ENCODE peak calls at places on chromosome 14, in nine cellular contexts. X, G, Y, V, N, Z, A, R and O are unnamed samples.

GRCh38 chr14:73797540-73797925 is 54.1 kb upstream of the PTGR2 start:
- DNase-seq in R (no peak), A (no peak), N (no peak), Z (no peak), X (no peak), G (no peak), Y (no peak), V (no peak), O (no peak)

GRCh38 chr14:48247972-48248371 is 572.6 kb upstream of the MDGA2 start:
- DNase-seq in Y (no peak), X (no peak), R (no peak), A (no peak), N (no peak), G (no peak), V (no peak), Z (no peak), O (no peak)

GRCh38 chr14:54651649-54652048 is 84.7 kb downstream of the SAMD4A start:
- DNase-seq in A (no peak), Z (no peak), V (no peak), G (no peak), R (no peak), N (no peak), Y (no peak), X (no peak), O (no peak)

GRCh38 chr14:61460853-61461611 is 139.7 kb downstream of the PRKCH start:
- DNase-seq in Y (peak; percentile 58), A (no peak), N (no peak), Z (no peak), R (peak; percentile 86), G (no peak), V (peak; percentile 60), X (no peak), O (no peak)

GRCh38 chr14:59107819-59108218 is 80.6 kb upstream of the DAAM1 start:
- DNase-seq in V (no peak), X (no peak), Y (no peak), A (no peak), N (no peak), G (no peak), R (no peak), Z (no peak), O (no peak)

GRCh38 chr14:30681752-30682355 is 59.7 kb downstream of the SCFD1 start:
- DNase-seq in G (no peak), A (no peak), Z (peak; percentile 27), N (no peak), V (peak; percentile 19), Y (peak; percentile 57), X (no peak), R (no peak), O (no peak)

GRCh38 chr14:71555654-71556559 is 376.3 kb upstream of the RGS6 start:
- DNase-seq in G (no peak), Y (peak; percentile 4), R (no peak), V (peak; percentile 16), N (no peak), X (no peak), Z (no peak), A (no peak), O (no peak)

GRCh38 chr14:104143521-104144452 is 5.4 kb downstream of the KIF26A start:
- DNase-seq in V (no peak), Z (no peak), R (no peak), A (peak; percentile 65), N (no peak), Y (no peak), G (no peak), X (no peak), O (no peak)

GRCh38 chr14:26323781-26324363 is 274.0 kb downstream of the NOVA1 start:
- DNase-seq in N (no peak), X (no peak), Y (no peak), G (no peak), A (no peak), Z (no peak), V (no peak), R (no peak), O (no peak)

GRCh38 chr14:60654303-60654925 is 5.1 kb upstream of the SIX1 start:
- DNase-seq in Y (no peak), A (no peak), N (no peak), R (no peak), X (no peak), V (no peak), Z (no peak), G (no peak), O (no peak)

GRCh38 chr14:20578325-20578724 is 9.5 kb downstream of the RNASE11 start:
- DNase-seq in N (no peak), Y (no peak), G (no peak), V (no peak), X (no peak), Z (no peak), A (no peak), R (no peak), O (no peak)

GRCh38 chr14:73025544-73025943 is 1.4 kb downstream of the ZFYVE1 start:
- DNase-seq in Z (no peak), Y (no peak), N (no peak), R (no peak), X (no peak), G (no peak), A (no peak), V (no peak), O (no peak)

GRCh38 chr14:60183724-60184596 is 18.8 kb upstream of the DHRS7 start:
- DNase-seq in Y (peak; percentile 55), N (no peak), Z (peak; percentile 61), X (no peak), A (no peak), V (peak; percentile 74), R (no peak), G (no peak), O (no peak)

GRCh38 chr14:42460673-42461072 is 854.0 kb downstream of the LRFN5 start:
- DNase-seq in Y (no peak), Z (no peak), X (no peak), A (no peak), V (no peak), G (no peak), N (no peak), R (no peak), O (no peak)

GRCh38 chr14:42459171-42459685 is 852.6 kb downstream of the LRFN5 start:
- DNase-seq in X (no peak), N (no peak), Y (no peak), A (no peak), G (no peak), Z (no peak), R (no peak), V (no peak), O (no peak)
- TF ChIP-seq POLR2AphosphoS5 in X (no peak), N (no peak), Y (no peak), A (no peak), G (no peak), Z (no peak), R (no peak), V (no peak), O (no peak)

GRCh38 chr14:23571701-23572523 is 4.3 kb upstream of the AP1G2 start:
- DNase-seq in Y (no peak), G (no peak), R (no peak), X (peak; percentile 36), Z (no peak), A (no peak), N (no peak), V (no peak), O (no peak)

GRCh38 chr14:23572524-23572828 is 4.9 kb upstream of the AP1G2 start:
- DNase-seq in R (no peak), V (no peak), Z (no peak), N (no peak), Y (no peak), X (no peak), A (no peak), G (no peak), O (no peak)

GRCh38 chr14:23573384-23573783 is 5.2 kb downstream of the JPH4 start:
- DNase-seq in A (no peak), N (no peak), Z (no peak), V (no peak), G (no peak), Y (no peak), R (no peak), X (peak; percentile 34), O (no peak)

GRCh38 chr14:23570806-23571483 is 3.4 kb upstream of the AP1G2 start:
- DNase-seq in N (no peak), A (peak; percentile 58), Z (no peak), V (no peak), G (no peak), R (no peak), Y (no peak), X (peak; percentile 47), O (no peak)

GRCh38 chr14:23572841-23573240 is 5.2 kb upstream of the AP1G2 start:
- DNase-seq in Z (no peak), V (no peak), G (no peak), A (no peak), R (no peak), Y (peak; percentile 3), N (no peak), X (no peak), O (no peak)
- TF ChIP-seq POLR2AphosphoS5 in Z (no peak), V (no peak), G (no peak), A (no peak), R (no peak), Y (no peak), N (no peak), X (no peak), O (no peak)

GRCh38 chr14:69079188-69079742 is 73.7 kb downstream of the DCAF5 start:
- DNase-seq in R (no peak), X (no peak), Z (no peak), V (peak; percentile 94), N (peak; percentile 75), G (no peak), A (no peak), Y (no peak), O (no peak)
- TF ChIP-seq POLR2AphosphoS5 in R (no peak), X (no peak), Z (no peak), V (no peak), N (no peak), G (no peak), A (no peak), Y (no peak), O (peak; percentile 21)

GRCh38 chr14:90107789-90108188 is 46.0 kb downstream of the KCNK13 start:
- DNase-seq in Z (no peak), X (no peak), R (no peak), A (no peak), Y (no peak), G (no peak), V (no peak), N (no peak), O (no peak)

GRCh38 chr14:90111895-90112534 is 50.2 kb downstream of the KCNK13 start:
- DNase-seq in N (no peak), A (no peak), Y (peak; percentile 12), X (no peak), G (no peak), V (no peak), Z (peak; percentile 51), R (no peak), O (no peak)

GRCh38 chr14:90105756-90106155 is 44.0 kb downstream of the KCNK13 start:
- DNase-seq in V (no peak), R (peak; percentile 52), Z (no peak), X (no peak), G (no peak), N (no peak), Y (peak; percentile 18), A (no peak), O (no peak)

GRCh38 chr14:90114554-90114953 is 52.8 kb downstream of the KCNK13 start:
- DNase-seq in Y (peak; percentile 5), A (no peak), V (no peak), R (no peak), G (no peak), Z (no peak), N (no peak), X (no peak), O (no peak)

DNA sequence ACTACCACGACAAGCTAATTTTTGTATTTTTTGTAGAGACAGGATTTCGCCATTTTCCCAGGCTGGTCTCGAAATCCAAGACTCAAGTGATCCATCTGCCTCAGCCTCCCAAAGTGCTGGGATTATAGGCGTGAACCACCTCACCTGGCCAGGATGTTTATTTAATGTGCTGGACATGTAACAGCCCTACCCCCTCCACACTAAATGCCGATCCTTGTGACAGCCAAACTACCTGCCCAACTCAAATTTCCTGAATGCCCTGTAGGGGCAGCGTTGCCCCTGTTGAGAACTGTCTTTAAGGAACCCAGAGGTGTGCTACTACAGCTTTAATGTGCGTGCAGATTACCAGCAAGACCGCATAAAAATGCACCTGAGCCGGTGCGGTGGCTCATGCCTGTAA is 48.1 kb downstream of the KCNK13 start:
- DNase-seq in A (no peak), Y (peak; percentile 13), R (no peak), X (no peak), V (no peak), N (no peak), Z (peak; percentile 38), G (no peak), O (no peak)
- TF ChIP-seq POLR2AphosphoS5 in A (no peak), Y (no peak), R (no peak), X (no peak), V (no peak), N (no peak), Z (no peak), G (no peak), O (no peak)